ENCODE peak calls at places on chromosomes 4 and X, in seven cellular contexts. J, N, O, F, P, S and T are unnamed samples.

GRCh38 chrX:63404332-63404731 is 53.2 kb upstream of the SPIN4 start:
- DNase-seq in F (no peak), O (no peak), N (no peak), S (no peak), J (no peak), P (no peak), T (no peak)

GRCh38 chr4:6594826-6595355 is 19.9 kb downstream of the MAN2B2 start:
- DNase-seq in N (no peak), F (peak; percentile 60), P (no peak), S (no peak), O (no peak), J (no peak), T (peak; percentile 6)

GRCh38 chrX:151974336-151975227 is at the start of gene GABRE:
- DNase-seq in J (no peak), F (peak; percentile 76), N (no peak), P (peak; percentile 69), O (no peak), S (peak; percentile 56), T (no peak)

GRCh38 chr4:157172011-157172410 is 48.5 kb upstream of the GRIA2 start:
- DNase-seq in O (no peak), F (peak; percentile 33), N (no peak), P (no peak), S (no peak), J (no peak), T (no peak)

GRCh38 chr4:166252487-166253402 is 379.7 kb downstream of the TLL1 start:
- DNase-seq in P (peak; percentile 57), S (no peak), J (no peak), F (peak; percentile 20), N (no peak), O (peak; percentile 24), T (no peak)

GRCh38 chrX:39667746-39668507 is 429.8 kb downstream of the BCOR start:
- DNase-seq in P (no peak), F (no peak), O (no peak), N (no peak), S (no peak), J (no peak), T (no peak)

GRCh38 chrX:1507511-1508463 is 29.2 kb downstream of the P2RY8 start:
- DNase-seq in J (peak; percentile 41), P (no peak), O (no peak), F (no peak), N (peak; percentile 35), S (peak; percentile 60), T (no peak)

GRCh38 chrX:72576161-72576896 is 3.7 kb upstream of the HDAC8 start:
- DNase-seq in N (no peak), F (peak; percentile 70), O (peak; percentile 37), S (no peak), J (no peak), P (no peak), T (no peak)

GRCh38 chr4:121765368-121765705 is 373 bp upstream of the SMIM43 start:
- DNase-seq in S (no peak), O (no peak), J (no peak), F (no peak), P (no peak), N (no peak), T (no peak)

GRCh38 chr4:10006604-10007435 is 14.5 kb downstream of the SLC2A9 start:
- DNase-seq in S (peak; percentile 71), P (no peak), J (no peak), N (no peak), F (peak; percentile 51), O (no peak), T (peak; percentile 78)

GRCh38 chrX:128818690-128819089 is 704.6 kb downstream of the SMARCA1 start:
- DNase-seq in N (no peak), F (no peak), S (no peak), J (no peak), P (no peak), O (no peak), T (no peak)

GRCh38 chr4:93813092-93813491 is 15.5 kb upstream of the ATOH1 start:
- DNase-seq in O (no peak), F (no peak), P (no peak), N (no peak), S (no peak), J (no peak), T (no peak)

GRCh38 chr4:78704981-78705757 is 71.0 kb upstream of the BMP2K start:
- DNase-seq in S (no peak), F (peak; percentile 94), J (no peak), O (peak; percentile 73), N (no peak), P (no peak), T (peak; percentile 60)

GRCh38 chrX:40340116-40340515 is 240.7 kb upstream of the ATP6AP2 start:
- DNase-seq in P (no peak), J (no peak), N (no peak), O (no peak), S (no peak), F (no peak), T (no peak)

GRCh38 chrX:48474127-48474526 is 1.9 kb upstream of the FTSJ1 start:
- DNase-seq in F (peak; percentile 52), J (no peak), S (no peak), O (no peak), P (peak; percentile 23), N (no peak), T (no peak)

GRCh38 chr4:7251321-7251720 is 59.0 kb downstream of the SORCS2 start:
- DNase-seq in F (no peak), P (no peak), J (no peak), S (no peak), O (no peak), N (no peak), T (no peak)

GRCh38 chrX:10163031-10163430 is 6.3 kb downstream of the CLCN4 start:
- DNase-seq in O (no peak), N (no peak), S (no peak), P (no peak), J (no peak), F (no peak), T (no peak)

GRCh38 chr4:181860157-181860556 is 383.0 kb upstream of the TENM3 start:
- DNase-seq in F (peak; percentile 9), S (no peak), P (no peak), N (no peak), J (no peak), O (no peak), T (no peak)

GRCh38 chr4:38803833-38804653 is 548 bp downstream of the TLR1 start:
- DNase-seq in S (no peak), J (no peak), N (no peak), O (no peak), P (no peak), F (no peak), T (no peak)

GRCh38 chr4:5893013-5893580 is at the start of gene CRMP1:
- DNase-seq in O (no peak), N (no peak), P (peak; percentile 94), F (peak; percentile 32), J (no peak), S (no peak), T (no peak)

GRCh38 chr4:3531887-3532713 is at the start of gene LRPAP1:
- DNase-seq in N (peak; percentile 59), O (peak; percentile 77), J (peak; percentile 77), S (peak; percentile 95), F (peak; percentile 94), P (peak; percentile 98), T (peak; percentile 27)

GRCh38 chrX:150365051-150365952 is 2.2 kb downstream of the MAMLD1 start:
- DNase-seq in S (peak; percentile 70), P (peak; percentile 85), J (peak; percentile 39), N (peak; percentile 22), F (peak; percentile 77), O (peak; percentile 28), T (no peak)

GRCh38 chrX:154115071-154115470 is 17.6 kb upstream of the MECP2 start:
- DNase-seq in N (no peak), P (no peak), J (no peak), O (no peak), S (no peak), F (no peak), T (no peak)

GRCh38 chrX:154113729-154114128 is 16.2 kb upstream of the MECP2 start:
- DNase-seq in F (no peak), S (no peak), O (no peak), J (no peak), P (no peak), N (no peak), T (no peak)

GRCh38 chrX:154116514-154116913 is 19.0 kb upstream of the MECP2 start:
- DNase-seq in O (no peak), S (no peak), J (no peak), F (no peak), N (no peak), P (peak; percentile 34), T (no peak)

GRCh38 chrX:154115750-154116149 is 18.2 kb upstream of the MECP2 start:
- DNase-seq in F (no peak), J (no peak), S (no peak), N (no peak), O (no peak), P (no peak), T (no peak)

DNA sequence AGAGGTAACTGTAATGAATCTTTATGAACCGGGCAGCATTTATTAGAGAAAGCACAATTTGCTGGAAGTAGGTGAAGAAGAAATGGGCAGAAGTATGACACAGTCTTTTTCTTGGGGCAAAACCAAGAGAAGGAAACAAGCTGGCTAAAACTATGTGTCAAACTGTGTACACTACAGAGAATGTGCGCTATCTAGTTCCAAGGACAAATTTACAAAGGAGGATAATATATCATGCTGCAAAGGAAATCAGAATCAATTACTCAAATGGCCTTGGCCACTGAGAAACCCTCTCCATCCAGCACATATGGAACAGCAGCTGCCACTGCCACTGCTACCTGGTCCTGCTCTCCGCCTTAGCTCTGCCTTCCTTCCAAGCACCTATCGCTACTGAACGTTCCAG is 17.1 kb upstream of the MECP2 start:
- DNase-seq in P (no peak), J (no peak), N (no peak), S (no peak), F (no peak), O (no peak), T (no peak)
- H3K27ac ChIP-seq in P (no peak overlapping the region), J (no peak overlapping the region), N (no peak overlapping the region), S (no peak overlapping the region), F (no peak overlapping the region), O (no peak overlapping the region), T (no peak overlapping the region)

DNA sequence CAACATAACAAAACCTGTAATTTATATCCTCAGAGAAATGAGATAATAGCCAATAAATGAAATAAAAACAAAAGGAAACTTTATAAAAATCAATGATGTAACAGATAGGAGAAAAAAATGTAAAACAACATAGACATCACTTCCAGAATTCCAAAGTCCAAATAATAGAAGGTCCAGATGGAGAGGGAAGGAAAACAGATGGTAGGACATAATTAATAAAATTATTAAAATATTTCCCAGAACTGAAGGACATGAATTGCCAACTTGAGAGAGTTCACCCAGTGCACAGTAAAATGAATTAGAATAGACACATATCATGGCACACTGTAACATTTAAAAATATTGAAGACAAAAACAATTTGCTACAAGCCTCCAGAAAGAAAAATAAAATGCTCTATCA is 226.6 kb downstream of the FSTL5 start:
- DNase-seq in S (no peak), O (no peak), F (no peak), N (no peak), P (no peak), J (no peak), T (no peak)
- H3K27ac ChIP-seq in S (no peak overlapping the region), O (no peak overlapping the region), F (no peak overlapping the region), N (no peak overlapping the region), P (no peak overlapping the region), J (no peak overlapping the region), T (peak overlapping the region; percentile 49)

GRCh38 chr4:119205690-119206089 is 6.8 kb upstream of the USP53 start:
- DNase-seq in P (no peak), F (no peak), N (no peak), S (no peak), J (no peak), O (no peak), T (no peak)
- H3K27ac ChIP-seq in P (no peak overlapping the region), F (no peak overlapping the region), N (no peak overlapping the region), S (no peak overlapping the region), J (no peak overlapping the region), O (no peak overlapping the region), T (no peak overlapping the region)

GRCh38 chr4:16194199-16194598 is 32.1 kb downstream of the TAPT1 start:
- DNase-seq in N (no peak), J (no peak), O (peak; percentile 7), P (no peak), F (peak; percentile 63), S (no peak), T (no peak)
- H3K27ac ChIP-seq in N (no peak overlapping the region), J (no peak overlapping the region), O (no peak overlapping the region), P (no peak overlapping the region), F (no peak overlapping the region), S (no peak overlapping the region), T (no peak overlapping the region)